ENCODE peak calls at places on chromosomes 3 and 15, in four cellular contexts. One of them, this sample, is unnamed.

GRCh38 chr3:122312826-122313225 is 12.2 kb upstream of the CSTA start:
- DNase-seq in cardiac fibroblast: no peak
- DNase-seq in CD8-positive, alpha-beta T cell: no peak
- DNase-seq in HepG2: no peak
- DNase-seq in this sample: no peak

GRCh38 chr3:49791571-49791970 is 5.2 kb upstream of the IP6K1 start:
- DNase-seq in cardiac fibroblast: no peak
- DNase-seq in CD8-positive, alpha-beta T cell: no peak
- DNase-seq in HepG2: no peak
- DNase-seq in this sample: no peak

GRCh38 chr3:27485853-27486252 is 1.7 kb upstream of the SLC4A7 start:
- DNase-seq in cardiac fibroblast: no peak
- DNase-seq in CD8-positive, alpha-beta T cell: no peak
- DNase-seq in HepG2: no peak
- DNase-seq in this sample: peak; percentile 17

GRCh38 chr3:87227835-87228144 is 681 bp downstream of the CHMP2B start:
- DNase-seq in cardiac fibroblast: no peak
- DNase-seq in CD8-positive, alpha-beta T cell: no peak
- DNase-seq in HepG2: peak; percentile 1
- DNase-seq in this sample: no peak

GRCh38 chr3:143427626-143428025 is 308.1 kb downstream of the CHST2 start:
- DNase-seq in cardiac fibroblast: no peak
- DNase-seq in CD8-positive, alpha-beta T cell: no peak
- DNase-seq in HepG2: no peak
- DNase-seq in this sample: no peak

GRCh38 chr15:73540161-73540560 is 93.0 kb downstream of the NPTN start:
- DNase-seq in cardiac fibroblast: peak; percentile 59
- DNase-seq in CD8-positive, alpha-beta T cell: no peak
- DNase-seq in HepG2: no peak
- DNase-seq in this sample: peak; percentile 66

GRCh38 chr3:141237701-141238521 is 6.3 kb downstream of the PXYLP1 start:
- DNase-seq in cardiac fibroblast: no peak
- DNase-seq in CD8-positive, alpha-beta T cell: no peak
- DNase-seq in HepG2: no peak
- DNase-seq in this sample: no peak

GRCh38 chr3:111589303-111590095 is 5.6 kb downstream of the ZBED2 start:
- DNase-seq in cardiac fibroblast: no peak
- DNase-seq in CD8-positive, alpha-beta T cell: no peak
- DNase-seq in HepG2: no peak
- DNase-seq in this sample: peak; percentile 83

GRCh38 chr3:170128977-170129431 is 52.5 kb downstream of the PHC3 start:
- DNase-seq in cardiac fibroblast: peak; percentile 51
- DNase-seq in CD8-positive, alpha-beta T cell: no peak
- DNase-seq in HepG2: no peak
- DNase-seq in this sample: peak; percentile 63

GRCh38 chr3:3227670-3228069 is 48.2 kb upstream of the CRBN start:
- DNase-seq in cardiac fibroblast: no peak
- DNase-seq in CD8-positive, alpha-beta T cell: no peak
- DNase-seq in HepG2: no peak
- DNase-seq in this sample: no peak

GRCh38 chr3:31165399-31165860 is 271.0 kb upstream of the GADL1 start:
- DNase-seq in cardiac fibroblast: peak; percentile 33
- DNase-seq in CD8-positive, alpha-beta T cell: no peak
- DNase-seq in HepG2: no peak
- DNase-seq in this sample: peak; percentile 31

GRCh38 chr3:35448121-35448520 is 191.2 kb upstream of the ARPP21 start:
- DNase-seq in cardiac fibroblast: no peak
- DNase-seq in CD8-positive, alpha-beta T cell: no peak
- DNase-seq in HepG2: no peak
- DNase-seq in this sample: no peak

GRCh38 chr15:95843241-95843851 is 487.2 kb upstream of the NR2F2 start:
- DNase-seq in cardiac fibroblast: peak; percentile 76
- DNase-seq in CD8-positive, alpha-beta T cell: no peak
- DNase-seq in HepG2: no peak
- DNase-seq in this sample: no peak

GRCh38 chr3:27726240-27726639 is 4.1 kb upstream of the EOMES start:
- DNase-seq in cardiac fibroblast: peak; percentile 7
- DNase-seq in CD8-positive, alpha-beta T cell: no peak
- DNase-seq in HepG2: peak; percentile 67
- DNase-seq in this sample: no peak

GRCh38 chr3:58249358-58250092 is 11.9 kb downstream of the ABHD6 start:
- DNase-seq in cardiac fibroblast: no peak
- DNase-seq in CD8-positive, alpha-beta T cell: no peak
- DNase-seq in HepG2: peak; percentile 78
- DNase-seq in this sample: no peak
- TF ChIP-seq CTCF in cardiac fibroblast: peak; percentile 18
- TF ChIP-seq CTCF in CD8-positive, alpha-beta T cell: no peak
- TF ChIP-seq CTCF in HepG2: no peak
- TF ChIP-seq CTCF in this sample: no peak

DNA sequence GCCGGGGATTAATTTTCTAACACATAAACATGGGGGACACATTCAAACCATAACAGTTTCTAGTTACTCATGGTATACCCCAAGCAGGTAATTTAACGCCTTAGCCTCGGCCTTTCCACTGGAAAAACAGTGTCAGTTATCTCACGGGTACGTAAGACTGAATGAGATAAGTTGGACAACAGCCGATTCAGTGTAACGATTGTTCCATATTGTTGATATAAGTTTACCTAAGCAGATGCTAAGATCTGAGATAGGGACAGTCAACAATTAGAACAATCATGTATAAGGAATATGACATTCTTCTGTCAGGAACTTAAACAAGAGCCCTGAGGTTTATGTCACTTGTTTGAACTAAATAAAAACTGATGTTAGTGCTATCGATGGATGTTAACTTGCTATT is 130.8 kb downstream of the GHSR start:
- DNase-seq in cardiac fibroblast: no peak
- DNase-seq in CD8-positive, alpha-beta T cell: no peak
- DNase-seq in HepG2: no peak
- DNase-seq in this sample: no peak
- H3K4me3 ChIP-seq in cardiac fibroblast: no peak overlapping the region
- H3K4me3 ChIP-seq in CD8-positive, alpha-beta T cell: no peak overlapping the region
- H3K4me3 ChIP-seq in HepG2: no peak overlapping the region
- H3K4me3 ChIP-seq in this sample: no peak overlapping the region

DNA sequence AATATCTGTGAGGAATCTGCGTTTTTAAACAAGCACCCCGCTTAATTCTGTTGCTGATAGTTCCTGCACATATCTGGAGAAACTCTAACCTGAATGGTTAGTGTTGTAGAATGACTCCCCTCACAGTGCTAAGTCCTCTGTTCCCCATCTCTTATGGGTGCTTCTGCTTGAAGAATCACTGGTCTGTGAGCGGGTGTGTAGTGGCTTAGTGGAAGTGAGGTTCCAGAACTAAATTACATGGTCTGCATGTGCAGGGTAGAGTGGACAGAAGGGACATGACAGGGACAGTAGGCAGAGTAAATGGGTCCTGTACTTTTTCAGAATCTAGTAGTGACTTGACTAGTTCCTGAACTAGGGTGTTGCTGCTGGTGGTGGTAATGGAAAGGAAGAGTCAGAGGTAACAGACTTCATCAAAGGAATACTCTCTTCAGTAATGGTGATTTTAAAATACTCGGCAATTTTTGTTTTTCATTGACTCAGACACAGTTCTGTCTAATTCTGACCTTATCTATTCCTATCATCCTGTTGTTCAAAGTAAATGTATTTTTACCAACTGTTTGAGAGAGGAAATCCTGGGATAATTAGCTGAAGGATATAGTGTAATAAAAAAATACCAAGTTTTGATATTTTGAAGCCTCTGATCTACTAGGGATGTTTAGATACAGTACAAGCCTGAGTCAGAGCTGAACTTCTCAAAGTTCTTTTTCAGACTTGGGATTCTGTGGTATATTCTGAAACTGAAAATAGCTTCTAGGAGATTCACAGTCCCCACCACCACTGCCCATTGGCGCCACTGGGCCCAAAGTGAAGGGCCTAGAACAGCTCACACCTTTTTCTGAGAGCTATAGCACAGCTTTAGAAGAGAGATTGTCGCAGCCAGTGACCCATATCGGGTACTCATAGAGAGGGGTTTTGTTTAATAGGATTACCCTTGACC is 55.5 kb downstream of the FNDC3B start:
- DNase-seq in cardiac fibroblast: peak; percentile 40
- DNase-seq in CD8-positive, alpha-beta T cell: no peak
- DNase-seq in HepG2: no peak
- DNase-seq in this sample: no peak
- TF ChIP-seq CTCF in cardiac fibroblast: peak; percentile 6
- TF ChIP-seq CTCF in CD8-positive, alpha-beta T cell: no peak
- TF ChIP-seq CTCF in HepG2: no peak
- TF ChIP-seq CTCF in this sample: no peak

GRCh38 chr3:11274743-11275142 is 2.5 kb downstream of the ATG7 start:
- DNase-seq in cardiac fibroblast: no peak
- DNase-seq in CD8-positive, alpha-beta T cell: no peak
- DNase-seq in HepG2: no peak
- DNase-seq in this sample: no peak

GRCh38 chr3:11276901-11277300 is 4.7 kb downstream of the ATG7 start:
- DNase-seq in cardiac fibroblast: peak; percentile 38
- DNase-seq in CD8-positive, alpha-beta T cell: no peak
- DNase-seq in HepG2: no peak
- DNase-seq in this sample: no peak

GRCh38 chr3:11272913-11273574 is 847 bp downstream of the ATG7 start:
- DNase-seq in cardiac fibroblast: peak; percentile 31
- DNase-seq in CD8-positive, alpha-beta T cell: no peak
- DNase-seq in HepG2: no peak
- DNase-seq in this sample: no peak

GRCh38 chr3:11271986-11272904 is at the start of gene ATG7:
- DNase-seq in cardiac fibroblast: peak; percentile 97
- DNase-seq in CD8-positive, alpha-beta T cell: peak; percentile 95
- DNase-seq in HepG2: peak; percentile 91
- DNase-seq in this sample: peak; percentile 88

GRCh38 chr3:11273945-11274344 is 1.7 kb downstream of the ATG7 start:
- DNase-seq in cardiac fibroblast: no peak
- DNase-seq in CD8-positive, alpha-beta T cell: no peak
- DNase-seq in HepG2: no peak
- DNase-seq in this sample: no peak
- H3K4me3 ChIP-seq in cardiac fibroblast: no peak overlapping the region
- H3K4me3 ChIP-seq in CD8-positive, alpha-beta T cell: no peak overlapping the region
- H3K4me3 ChIP-seq in HepG2: no peak overlapping the region
- H3K4me3 ChIP-seq in this sample: no peak overlapping the region

GRCh38 chr3:188003188-188004171 is 150.5 kb upstream of the LPP start:
- DNase-seq in cardiac fibroblast: no peak
- DNase-seq in CD8-positive, alpha-beta T cell: no peak
- DNase-seq in HepG2: peak; percentile 97
- DNase-seq in this sample: no peak
- TF ChIP-seq CTCF in cardiac fibroblast: no peak
- TF ChIP-seq CTCF in CD8-positive, alpha-beta T cell: no peak
- TF ChIP-seq CTCF in HepG2: no peak
- TF ChIP-seq CTCF in this sample: no peak

GRCh38 chr3:152388631-152389030 is 119.9 kb downstream of the MBNL1 start:
- DNase-seq in cardiac fibroblast: no peak
- DNase-seq in CD8-positive, alpha-beta T cell: no peak
- DNase-seq in HepG2: no peak
- DNase-seq in this sample: peak; percentile 95

GRCh38 chr3:152384412-152384811 is 115.7 kb downstream of the MBNL1 start:
- DNase-seq in cardiac fibroblast: no peak
- DNase-seq in CD8-positive, alpha-beta T cell: no peak
- DNase-seq in HepG2: no peak
- DNase-seq in this sample: no peak

GRCh38 chr3:152383136-152383606 is 114.4 kb downstream of the MBNL1 start:
- DNase-seq in cardiac fibroblast: no peak
- DNase-seq in CD8-positive, alpha-beta T cell: no peak
- DNase-seq in HepG2: no peak
- DNase-seq in this sample: no peak

GRCh38 chr3:152385761-152386160 is 117.0 kb downstream of the MBNL1 start:
- DNase-seq in cardiac fibroblast: peak; percentile 83
- DNase-seq in CD8-positive, alpha-beta T cell: no peak
- DNase-seq in HepG2: peak; percentile 88
- DNase-seq in this sample: no peak

GRCh38 chr3:152386208-152386607 is 117.5 kb downstream of the MBNL1 start:
- DNase-seq in cardiac fibroblast: no peak
- DNase-seq in CD8-positive, alpha-beta T cell: no peak
- DNase-seq in HepG2: no peak
- DNase-seq in this sample: no peak
- H3K4me3 ChIP-seq in cardiac fibroblast: no peak overlapping the region
- H3K4me3 ChIP-seq in CD8-positive, alpha-beta T cell: no peak overlapping the region
- H3K4me3 ChIP-seq in HepG2: no peak overlapping the region
- H3K4me3 ChIP-seq in this sample: no peak overlapping the region

DNA sequence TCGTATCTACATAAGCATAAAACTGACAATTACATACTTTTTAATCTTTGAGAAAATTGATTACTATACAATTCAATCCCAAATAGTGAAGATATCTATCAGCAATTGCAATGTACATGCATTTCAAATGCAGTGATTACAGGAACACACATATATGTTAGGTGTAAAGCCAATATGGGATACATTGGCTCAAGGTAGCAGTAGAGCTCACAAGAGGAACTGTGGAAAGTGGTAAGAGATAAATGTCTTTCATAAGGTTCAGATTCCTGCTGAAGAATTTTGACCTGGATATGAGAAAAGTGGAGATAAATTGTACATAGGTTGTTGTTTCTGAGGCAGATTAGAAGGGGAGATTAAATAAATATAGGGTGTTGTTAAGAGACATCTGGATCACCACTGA is 1280.5 kb downstream of the OTOL1 start:
- DNase-seq in cardiac fibroblast: no peak
- DNase-seq in CD8-positive, alpha-beta T cell: no peak
- DNase-seq in HepG2: no peak
- DNase-seq in this sample: no peak
- TF ChIP-seq CTCF in cardiac fibroblast: no peak
- TF ChIP-seq CTCF in CD8-positive, alpha-beta T cell: no peak
- TF ChIP-seq CTCF in HepG2: no peak
- TF ChIP-seq CTCF in this sample: no peak

This sample was measured in bronchial epithelial cell.